ENCODE peak calls at places on chromosomes 12 and 14, in six cellular contexts. P is pons; D is activated CD4-positive, alpha-beta T cell treated with anti-CD3 and anti-CD28 coated beads, Interleukin-2, amount 10 ng/mL, durations not matched to agents 7 days and 5 days; S is testis; C is AG09309; Y is GM23338. L is an unnamed sample.

GRCh38 chr12:94263011-94263786 is 114.8 kb downstream of the PLXNC1 start:
- DNase-seq in P (peak; percentile 44), D (peak; percentile 66), S (no peak), C (no peak), Y (peak; percentile 42), L (peak; percentile 72)

GRCh38 chr12:81377771-81378170 is 299.9 kb downstream of the ACSS3 start:
- DNase-seq in P (no peak), D (no peak), S (no peak), C (no peak), Y (no peak), L (no peak)

GRCh38 chr12:11621797-11622423 is 27.6 kb upstream of the ETV6 start:
- DNase-seq in P (peak; percentile 34), D (peak; percentile 13), S (peak; percentile 39), C (no peak), Y (peak; percentile 25), L (no peak)

GRCh38 chr12:5280091-5280490 is 151.8 kb upstream of the NTF3 start:
- DNase-seq in P (no peak), D (no peak), S (no peak), C (no peak), Y (no peak), L (no peak)

GRCh38 chr12:63948211-63948610 is 103.7 kb downstream of the SRGAP1 start:
- DNase-seq in P (no peak), D (no peak), S (no peak), C (no peak), Y (no peak), L (no peak)

GRCh38 chr14:91854327-91854934 is 12.9 kb downstream of the TC2N start:
- DNase-seq in P (no peak), D (no peak), S (no peak), C (no peak), Y (no peak), L (no peak)

GRCh38 chr12:97557116-97557515 is 94.5 kb downstream of the RMST start:
- DNase-seq in P (no peak), D (no peak), S (no peak), C (no peak), Y (no peak), L (no peak)

GRCh38 chr14:55715889-55716288 is 135.9 kb downstream of the KTN1 start:
- DNase-seq in P (no peak), D (no peak), S (no peak), C (peak; percentile 73), Y (no peak), L (no peak)

GRCh38 chr12:103712191-103712590 is 125.1 kb downstream of the STAB2 start:
- DNase-seq in P (no peak), D (no peak), S (no peak), C (no peak), Y (no peak), L (no peak)

GRCh38 chr14:55071870-55072640 is 20.6 kb downstream of the MAPK1IP1L start:
- DNase-seq in P (peak; percentile 90), D (peak; percentile 7), S (peak; percentile 21), C (peak; percentile 91), Y (no peak), L (no peak)

GRCh38 chr12:54397157-54397556 is 12.6 kb upstream of the ZNF385A start:
- DNase-seq in P (no peak), D (no peak), S (no peak), C (no peak), Y (no peak), L (no peak)

GRCh38 chr12:10364839-10365681 is 24.8 kb downstream of the KLRK1 start:
- DNase-seq in P (peak; percentile 88), D (peak; percentile 82), S (peak; percentile 79), C (peak; percentile 44), Y (peak; percentile 94), L (peak; percentile 83)

GRCh38 chr14:66074546-66074945 is 411.6 kb upstream of the CCDC196 start:
- DNase-seq in P (no peak), D (no peak), S (no peak), C (no peak), Y (no peak), L (no peak)

GRCh38 chr12:32515137-32515860 is 115.9 kb downstream of the FGD4 start:
- DNase-seq in P (no peak), D (no peak), S (no peak), C (no peak), Y (no peak), L (no peak)

GRCh38 chr14:89507521-89507920 is 90.5 kb upstream of the FOXN3 start:
- DNase-seq in P (no peak), D (no peak), S (no peak), C (peak; percentile 39), Y (no peak), L (no peak)

GRCh38 chr12:33180921-33181320 is 258.7 kb downstream of the SYT10 start:
- DNase-seq in P (no peak), D (no peak), S (no peak), C (no peak), Y (no peak), L (no peak)